ENCODE peak calls at places on chromosomes 3 and 15, in five cellular contexts. P is HepG2, B is GM12878, U is SK-N-SH, Q is K562. G is an unnamed sample.

GRCh38 chr15:61064653-61065052 is 164.4 kb downstream of the RORA start:
- DNase-seq in P (no peak), U (no peak), Q (no peak), B (no peak), G (no peak)

GRCh38 chr3:52979190-52979983 is 66.5 kb downstream of the SFMBT1 start:
- DNase-seq in U (no peak), P (no peak), Q (no peak), B (no peak), G (no peak)

GRCh38 chr3:78918361-78919020 is 849.3 kb downstream of the ROBO1 start:
- DNase-seq in U (no peak), Q (no peak), P (no peak), B (peak), G (no peak)

GRCh38 chr3:17974206-17974841 is 231.9 kb upstream of the TBC1D5 start:
- DNase-seq in P (no peak), U (peak), Q (peak), B (no peak), G (no peak)

GRCh38 chr3:16370503-16370871 is 105.5 kb downstream of the OXNAD1 start:
- DNase-seq in P (no peak), B (no peak), Q (no peak), U (no peak), G (no peak)

GRCh38 chr3:31960793-31961431 is 20.1 kb downstream of the OSBPL10 start:
- DNase-seq in U (no peak), Q (no peak), P (peak), B (no peak), G (no peak)

GRCh38 chr3:39232859-39233258 is 40.5 kb upstream of the XIRP1 start:
- DNase-seq in Q (no peak), U (no peak), P (no peak), B (no peak), G (no peak)

GRCh38 chr3:9173445-9173844 is 76.0 kb downstream of the SRGAP3 start:
- DNase-seq in Q (no peak), B (no peak), U (no peak), P (no peak), G (no peak)

GRCh38 chr3:27553868-27554540 is 69.8 kb upstream of the SLC4A7 start:
- DNase-seq in P (no peak), B (no peak), U (no peak), Q (no peak), G (no peak)

GRCh38 chr15:65052956-65053355 is 7.8 kb downstream of the SLC51B start:
- DNase-seq in B (no peak), P (no peak), Q (no peak), U (no peak), G (no peak)
- TF ChIP-seq FOXM1 in B (no peak), P (no peak), Q (no peak), U (no peak), G (no peak)

GRCh38 chr3:119207512-119207875 is 33.2 kb downstream of the B4GALT4 start:
- DNase-seq in P (no peak), Q (no peak), B (no peak), U (no peak), G (no peak)

GRCh38 chr3:119205685-119206084 is 32.3 kb downstream of the UPK1B start:
- DNase-seq in P (no peak), U (no peak), B (no peak), Q (no peak), G (no peak)

GRCh38 chr3:119205209-119205608 is 31.8 kb downstream of the UPK1B start:
- DNase-seq in B (no peak), P (no peak), U (no peak), Q (no peak), G (no peak)

GRCh38 chr3:119211193-119211592 is 29.5 kb downstream of the B4GALT4 start:
- DNase-seq in Q (peak), B (no peak), P (peak), U (no peak), G (no peak)

DNA sequence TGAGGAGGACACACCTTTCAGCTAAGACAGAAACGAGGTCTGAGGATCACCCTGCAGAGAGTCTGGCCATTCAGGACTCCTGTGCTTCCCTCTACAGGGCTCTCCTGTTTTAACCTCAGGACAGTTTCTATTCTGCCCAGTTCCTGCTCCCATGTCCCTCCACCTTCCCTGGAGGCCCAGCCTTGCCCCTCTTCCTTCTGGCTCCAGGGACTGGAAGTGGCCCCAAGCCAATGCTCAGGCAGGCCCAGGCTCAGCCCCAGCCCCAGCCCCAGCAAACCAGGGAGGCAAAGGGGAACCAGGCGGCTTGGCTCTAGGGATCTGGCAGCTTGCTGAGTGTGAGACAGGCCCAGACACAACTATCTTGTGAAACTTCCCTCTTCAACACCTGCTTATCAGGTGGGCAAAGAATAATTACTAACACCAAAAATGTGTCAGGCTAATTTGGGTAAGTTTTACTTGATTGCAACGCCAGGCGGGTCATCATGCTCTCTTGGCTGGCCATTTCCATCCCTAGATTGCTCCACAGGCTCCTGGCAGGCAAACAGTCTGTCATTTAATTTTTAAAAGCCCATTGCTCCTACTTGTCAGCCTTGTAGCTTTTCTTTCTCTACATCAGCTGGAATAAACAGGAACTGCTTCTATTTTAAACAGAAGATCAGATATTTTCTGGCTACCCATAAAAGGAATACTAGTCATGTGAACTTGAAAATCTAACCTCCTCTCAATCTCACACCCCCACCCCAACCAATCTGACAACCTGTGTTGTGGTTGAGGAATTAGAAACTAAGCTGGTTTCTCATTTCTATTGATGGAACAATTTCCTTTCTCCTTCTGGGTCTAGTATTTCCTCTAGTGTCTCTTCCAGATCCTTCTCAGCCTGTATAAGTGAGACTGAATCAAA is 33.5 kb downstream of the UPK1B start:
- DNase-seq in B (no peak), P (no peak), Q (peak), U (no peak), G (no peak)
- TF ChIP-seq FOXM1 in B (no peak), P (no peak), Q (no peak), U (no peak), G (no peak)

DNA sequence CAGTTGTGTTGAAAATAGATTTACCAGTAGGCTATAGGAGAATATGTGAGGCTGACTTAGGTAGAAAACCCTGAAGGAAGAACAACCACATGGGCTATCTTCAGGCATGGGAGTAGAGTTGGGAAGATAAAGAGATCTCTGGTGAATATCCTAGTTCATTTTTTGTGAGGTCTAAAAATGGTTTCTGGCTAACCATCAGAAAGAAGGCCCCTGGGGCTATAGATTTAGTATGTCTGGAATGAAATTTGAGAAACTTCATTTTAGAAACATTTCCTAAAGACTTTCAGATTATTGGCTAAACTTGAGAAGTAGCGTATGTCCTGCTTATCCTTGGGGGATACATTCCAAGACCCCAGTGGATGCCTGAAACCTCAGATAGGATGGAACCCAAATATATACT is 148.2 kb downstream of the NAALADL2 start:
- DNase-seq in Q (no peak), P (no peak), U (no peak), B (no peak), G (no peak)
- TF ChIP-seq FOXM1 in Q (no peak), P (no peak), U (no peak), B (no peak), G (no peak)

DNA sequence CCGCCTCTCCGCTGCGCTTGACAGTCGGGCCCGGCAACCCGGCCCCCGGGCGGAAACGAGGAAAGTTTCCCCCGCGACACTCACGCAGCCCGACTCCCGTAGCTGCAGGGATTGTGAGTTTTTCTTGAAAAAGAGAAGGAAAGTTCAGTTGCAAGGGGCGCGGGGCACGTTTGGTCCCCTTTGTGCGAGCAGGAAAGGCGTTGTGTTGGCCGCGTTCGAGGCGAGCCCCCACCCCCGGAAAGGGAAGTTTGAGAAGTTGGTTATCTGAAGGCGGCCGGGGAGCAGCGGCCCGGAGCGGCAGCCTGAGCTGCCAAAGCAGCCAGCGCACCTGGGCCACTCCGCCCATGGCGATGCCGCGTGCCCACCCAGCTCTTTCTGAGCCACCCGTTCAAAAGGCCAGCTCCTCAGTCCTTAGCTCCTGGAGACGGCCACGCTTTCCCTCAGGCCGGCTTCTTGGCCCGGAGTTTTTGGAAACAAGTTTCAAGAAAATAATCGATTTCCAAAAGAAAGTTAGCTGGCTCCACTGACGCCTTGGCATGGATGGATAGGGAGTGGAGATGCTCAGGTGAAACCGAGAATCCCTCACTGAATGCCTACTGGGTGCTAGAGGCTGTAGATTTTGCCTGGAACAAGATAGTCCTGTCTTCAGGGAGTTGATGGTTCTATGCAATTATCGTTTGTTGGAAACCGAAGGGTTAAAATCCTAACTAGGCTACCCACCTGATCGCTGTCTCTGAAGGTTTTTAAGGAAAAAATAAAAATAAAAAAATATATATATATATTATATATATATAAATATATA is 832 bp downstream of the TGFBR2 start:
- DNase-seq in B (no peak), U (no peak), P (no peak), Q (peak), G (peak)
- TF ChIP-seq FOXM1 in B (no peak), U (no peak), P (no peak), Q (no peak), G (no peak)

GRCh38 chr3:130893240-130894129 is at the start of gene ATP2C1:
- DNase-seq in P (peak), B (peak), Q (peak), U (peak), G (peak)

GRCh38 chr3:130892759-130893239 is 1.1 kb upstream of the ATP2C1 start:
- DNase-seq in Q (peak), U (peak), P (peak), B (peak), G (peak)

GRCh38 chr3:130894873-130895330 is 1.0 kb downstream of the ATP2C1 start:
- DNase-seq in Q (peak), B (no peak), U (no peak), P (no peak), G (no peak)

GRCh38 chr3:130895690-130896089 is 1.8 kb downstream of the ATP2C1 start:
- DNase-seq in B (no peak), P (no peak), U (no peak), Q (no peak), G (no peak)

DNA sequence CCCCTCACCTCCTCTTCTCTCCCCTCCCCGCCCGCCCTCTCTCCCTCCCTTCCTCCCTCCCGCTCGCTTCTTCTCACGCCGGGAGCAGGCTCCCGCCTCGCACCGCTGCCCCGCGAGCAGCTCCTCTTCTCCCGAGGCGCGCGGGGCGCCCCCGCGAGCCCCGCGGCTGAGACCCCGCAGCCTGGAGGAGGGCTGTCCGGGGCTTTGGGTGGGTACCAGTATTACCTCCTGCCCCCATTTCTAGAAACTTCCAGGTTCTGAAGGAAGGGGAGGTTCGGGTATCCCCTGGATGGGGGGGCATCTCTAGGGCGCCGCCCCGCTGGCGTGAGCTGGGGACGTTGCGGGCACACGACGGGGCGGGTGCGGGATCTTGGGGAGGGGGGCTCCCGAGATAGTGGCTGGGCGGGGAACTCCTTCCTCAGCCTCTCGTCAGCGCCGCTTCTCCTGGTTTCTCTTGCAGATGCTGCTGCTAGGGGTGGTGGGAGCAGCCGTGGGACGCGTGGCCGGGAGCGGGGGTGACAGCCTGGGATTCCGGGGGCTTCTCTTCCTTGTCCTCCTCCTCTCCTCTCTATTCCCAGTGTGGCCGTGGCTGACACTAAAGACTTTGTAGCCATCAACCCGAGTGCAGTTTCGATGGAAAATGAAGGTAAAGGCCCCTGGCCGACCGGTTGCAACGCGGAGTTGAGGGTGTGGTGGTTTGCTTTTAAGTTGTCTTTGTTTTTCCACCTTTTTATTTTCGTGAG is 417 bp downstream of the ATP2C1 start:
- DNase-seq in U (peak), P (peak), Q (peak), B (no peak), G (peak)
- TF ChIP-seq FOXM1 in U (no peak), P (no peak), Q (no peak), B (no peak), G (no peak)

GRCh38 chr15:39553947-39554731 is 26.7 kb upstream of the THBS1 start:
- DNase-seq in Q (no peak), U (no peak), B (peak), P (no peak), G (no peak)
- TF ChIP-seq FOXM1 in Q (no peak), U (no peak), B (no peak), P (no peak), G (no peak)

G was measured in HEK293T.